ENCODE peak calls at places on chromosomes 5 and 9, in seven cellular contexts. L is IMR-90, W is cardiac muscle cell, S is fibroblast of lung, D is breast epithelium, O is suprapubic skin, J is thoracic aorta. V is an unnamed sample. For H3K27me3, the result is how much of the 10 kb centered on the place peaks cover.

GRCh38 chr5:141637266-141637692 is 482 bp downstream of the RELL2 start:
- DNase-seq in D (no peak), W (peak), L (no peak), O (no peak), J (no peak), S (no peak), V (no peak)

GRCh38 chr5:15555176-15555575 is 55.2 kb downstream of the FBXL7 start:
- DNase-seq in D (no peak), O (no peak), L (no peak), W (no peak), J (no peak), S (no peak), V (no peak)

GRCh38 chr5:81422671-81423070 is 28.7 kb upstream of the ACOT12 start:
- DNase-seq in O (no peak), J (no peak), D (no peak), L (peak), W (no peak), S (peak), V (peak)

GRCh38 chr5:87191645-87192044 is 76.0 kb upstream of the RASA1 start:
- DNase-seq in L (no peak), S (no peak), O (no peak), W (no peak), J (no peak), D (no peak), V (no peak)

GRCh38 chr9:116288658-116289057 is 135.1 kb downstream of the PAPPA start:
- DNase-seq in S (peak), O (no peak), W (peak), L (peak), J (no peak), D (no peak), V (peak)

GRCh38 chr9:133333011-133333410 is 3.0 kb downstream of the SURF6 start:
- DNase-seq in W (no peak), J (no peak), L (no peak), O (peak), D (no peak), S (no peak), V (no peak)

GRCh38 chr9:129270903-129271431 is 92.9 kb upstream of the IER5L start:
- DNase-seq in D (no peak), J (no peak), L (peak), W (peak), S (peak), O (no peak), V (no peak)

GRCh38 chr9:117458066-117458465 is 43.2 kb upstream of the ASTN2 start:
- DNase-seq in D (no peak), J (no peak), L (no peak), O (no peak), W (no peak), S (no peak), V (no peak)

GRCh38 chr5:132090107-132090506 is 16.5 kb downstream of the CSF2 start:
- DNase-seq in O (no peak), L (peak), D (no peak), S (peak), J (no peak), W (peak), V (peak)

GRCh38 chr9:96020822-96021615 is 145.5 kb downstream of the ERCC6L2 start:
- DNase-seq in D (no peak), S (no peak), J (no peak), L (no peak), O (no peak), W (peak), V (no peak)

GRCh38 chr5:146624179-146624578 is 108.2 kb upstream of the GPR151 start:
- DNase-seq in O (no peak), L (no peak), S (no peak), D (no peak), J (no peak), W (no peak), V (no peak)

GRCh38 chr9:70478963-70479641 is 64.6 kb upstream of the KLF9 start:
- DNase-seq in D (peak), L (peak), J (peak), W (peak), S (peak), O (peak), V (no peak)

GRCh38 chr9:18346761-18347160 is 127.2 kb upstream of the ADAMTSL1 start:
- DNase-seq in W (no peak), O (no peak), J (no peak), S (no peak), D (no peak), L (no peak), V (no peak)

GRCh38 chr9:128903871-128904371 is 16.9 kb upstream of the PHYHD1 start:
- DNase-seq in J (no peak), S (peak), L (peak), W (no peak), O (no peak), D (no peak), V (no peak)

GRCh38 chr9:69532359-69532758 is 139.8 kb downstream of the APBA1 start:
- DNase-seq in W (no peak), D (no peak), S (no peak), J (no peak), O (no peak), L (peak), V (no peak)

GRCh38 chr5:97142521-97143254 is at the start of gene LIX1:
- DNase-seq in O (no peak), D (no peak), L (peak), J (no peak), S (peak), W (peak), V (no peak)

GRCh38 chr5:174177531-174177930 is 132.0 kb downstream of the NSG2 start:
- DNase-seq in S (no peak), J (no peak), D (no peak), L (no peak), O (no peak), W (no peak), V (no peak)

GRCh38 chr9:31542384-31543055 is 841.9 kb upstream of the ACO1 start:
- DNase-seq in S (peak), L (peak), D (no peak), J (no peak), W (peak), O (no peak), V (no peak)

GRCh38 chr9:78972303-78973002 is 599.3 kb upstream of the TLE4 start:
- DNase-seq in O (no peak), J (no peak), D (no peak), L (no peak), W (no peak), S (no peak), V (no peak)

GRCh38 chr5:23139338-23140171 is 286.4 kb upstream of the CDH12 start:
- DNase-seq in W (peak), S (peak), O (no peak), D (no peak), L (peak), J (no peak), V (no peak)

GRCh38 chr5:73363911-73364730 is 84.5 kb downstream of the FOXD1 start:
- DNase-seq in D (no peak), S (peak), L (peak), O (no peak), J (no peak), W (peak), V (no peak)
- TF ChIP-seq CTCF in D (no peak), S (no peak), L (peak), O (no peak), J (no peak), W (no peak), V (no peak)

GRCh38 chr5:42677156-42677842 is 79.3 kb upstream of the CCDC152 start:
- DNase-seq in L (no peak), J (no peak), S (no peak), D (no peak), W (no peak), O (no peak), V (no peak)
- H3K27ac ChIP-seq in L (no peak), J (no peak), S (no peak), D (no peak), W (no peak), O (no peak), V (no peak)

GRCh38 chr5:95283761-95284511 is 958 bp downstream of the MCTP1 start:
- DNase-seq in S (no peak), O (no peak), D (no peak), W (peak), L (no peak), J (no peak), V (no peak)

GRCh38 chr5:95284512-95285405 is at the start of gene MCTP1:
- DNase-seq in S (no peak), L (no peak), J (no peak), D (no peak), O (peak), W (peak), V (no peak)

GRCh38 chr5:95283022-95283615 is 1.8 kb downstream of the MCTP1 start:
- DNase-seq in D (no peak), J (no peak), S (no peak), L (no peak), W (no peak), O (no peak), V (no peak)

GRCh38 chr5:95281211-95281610 is 3.7 kb downstream of the MCTP1 start:
- DNase-seq in O (no peak), L (peak), J (no peak), D (no peak), S (no peak), W (peak), V (no peak)

DNA sequence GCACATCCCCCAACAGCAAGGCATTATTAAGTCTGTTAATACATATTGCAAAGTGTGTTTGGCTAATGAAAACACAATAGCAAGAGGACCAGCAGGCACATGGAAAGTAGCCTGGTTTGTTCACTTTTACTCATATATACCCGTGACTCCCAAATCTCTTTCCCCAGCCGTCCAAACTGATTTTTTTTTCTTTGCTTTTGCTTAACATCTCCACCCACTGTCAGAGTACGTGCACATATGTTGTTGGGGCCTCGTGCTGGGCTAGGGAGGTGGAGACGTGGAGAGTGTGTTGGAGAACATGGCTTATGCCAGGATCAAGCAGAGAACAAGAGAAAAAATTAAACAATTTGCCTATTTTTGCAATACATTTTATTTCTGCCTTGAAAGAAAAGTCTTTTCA is 4.2 kb downstream of the MCTP1 start:
- DNase-seq in J (no peak), W (no peak), L (no peak), O (no peak), D (no peak), S (no peak), V (no peak)
- H3K27me3 ChIP-seq in J (under half), W (half or more), L (under half), O (half or more), D (half or more), S (under half), V (under half)

DNA sequence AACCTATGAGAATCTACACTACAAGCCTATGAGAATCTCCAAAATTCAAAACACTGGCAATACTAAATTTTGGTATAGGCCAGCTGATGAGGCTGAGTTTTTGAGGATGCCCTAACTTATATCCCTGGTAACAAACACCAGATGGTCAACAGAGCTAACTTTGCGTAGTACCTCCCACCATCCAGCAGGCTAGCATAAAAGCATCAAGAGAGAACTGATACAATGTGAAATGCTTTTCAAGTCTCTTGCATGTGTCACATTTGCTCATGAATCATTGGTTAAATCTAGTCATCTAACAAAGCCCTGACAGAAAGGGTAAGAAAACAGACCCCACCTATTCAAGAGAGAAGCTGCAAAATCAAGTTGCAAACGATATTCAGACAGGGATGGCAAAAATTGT is 1609.7 kb upstream of the CDH9 start:
- DNase-seq in O (no peak), D (no peak), W (no peak), J (no peak), L (no peak), S (no peak), V (no peak)
- TF ChIP-seq CTCF in O (no peak), D (no peak), W (no peak), J (no peak), L (no peak), S (no peak), V (no peak)

GRCh38 chr5:98209418-98209817 is 564.0 kb upstream of the RGMB start:
- DNase-seq in W (no peak), O (no peak), L (no peak), S (no peak), J (no peak), D (no peak), V (no peak)

GRCh38 chr5:98206566-98206965 is 566.9 kb upstream of the RGMB start:
- DNase-seq in J (no peak), W (no peak), O (no peak), D (no peak), S (no peak), L (no peak), V (no peak)

GRCh38 chr5:98201006-98201620 is 572.4 kb upstream of the RGMB start:
- DNase-seq in D (peak), J (no peak), L (peak), W (no peak), S (no peak), O (no peak), V (no peak)

DNA sequence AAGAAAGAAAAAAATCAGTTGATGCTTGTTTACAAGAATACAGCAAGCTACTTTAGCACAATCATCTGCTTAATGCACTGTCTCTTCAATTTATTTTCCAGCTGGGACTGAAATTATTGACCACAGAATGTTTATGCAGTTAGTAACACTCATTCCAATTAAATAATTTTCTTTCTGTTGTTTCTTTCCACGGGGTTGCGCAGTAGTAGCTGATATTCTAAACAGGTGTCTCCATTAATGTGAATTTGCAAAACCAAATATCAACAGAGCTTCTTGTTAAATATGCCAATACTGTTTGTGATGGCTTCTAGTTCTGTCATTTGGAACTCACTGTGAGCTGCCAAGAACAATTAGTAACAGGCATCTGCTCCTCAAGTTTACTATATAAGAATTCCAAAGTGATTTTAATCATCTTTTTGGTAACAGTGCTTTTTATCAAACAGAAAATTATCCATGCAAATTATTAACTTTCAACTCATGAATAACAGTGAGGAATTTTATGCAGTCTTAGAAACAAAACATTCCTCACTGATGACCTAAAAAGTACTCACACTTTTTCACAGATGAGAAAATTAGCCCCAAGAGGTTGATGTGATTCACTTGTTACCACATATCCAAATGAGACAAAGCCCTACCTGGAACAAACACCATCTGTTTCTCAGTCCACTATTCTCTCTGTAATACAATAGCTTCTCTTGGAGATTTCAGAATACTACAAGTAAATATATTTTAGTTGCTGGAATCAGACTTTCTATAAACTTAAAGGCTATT is 567.6 kb upstream of the RGMB start:
- DNase-seq in J (no peak), O (no peak), L (peak), S (no peak), D (no peak), W (no peak), V (no peak)
- H3K27ac ChIP-seq in J (no peak), O (no peak), L (no peak), S (no peak), D (no peak), W (no peak), V (no peak)

GRCh38 chr9:126630458-126631237 is 16.9 kb downstream of the LMX1B start:
- DNase-seq in O (no peak), L (no peak), S (no peak), D (no peak), W (no peak), J (no peak), V (no peak)

GRCh38 chr9:126628146-126628545 is 14.4 kb downstream of the LMX1B start:
- DNase-seq in O (no peak), J (no peak), S (no peak), W (no peak), D (no peak), L (no peak), V (no peak)

GRCh38 chr9:126629007-126629674 is 15.4 kb downstream of the LMX1B start:
- DNase-seq in J (no peak), L (no peak), D (no peak), O (no peak), W (no peak), S (no peak), V (no peak)

GRCh38 chr9:126633881-126634558 is 20.3 kb downstream of the LMX1B start:
- DNase-seq in O (no peak), L (no peak), W (no peak), J (no peak), S (no peak), D (peak), V (no peak)

GRCh38 chr9:126631254-126631653 is 17.5 kb downstream of the LMX1B start:
- DNase-seq in S (no peak), L (no peak), W (peak), O (no peak), J (no peak), D (no peak), V (no peak)
- H3K27me3 ChIP-seq in S (under half), L (half or more), W (half or more), O (half or more), J (under half), D (under half), V (half or more)

V was measured in AG04450.